ENCODE peak calls at places on chromosomes 7 and 10, in seven cellular contexts. X is psoas muscle, G is stomach, V is suprapubic skin, J is thoracic aorta, Q is Panc1, P is endodermal cell. H is an unnamed sample.

GRCh38 chr7:47783456-47784240 is 164.6 kb downstream of the PKD1L1 start:
- DNase-seq in V (no peak), X (no peak), Q (peak; percentile 89), J (peak; percentile 22), P (no peak), G (no peak), H (peak; percentile 92)

GRCh38 chr7:97024209-97025129 is at the start of gene DLX5:
- DNase-seq in J (no peak), Q (no peak), X (no peak), G (no peak), V (no peak), P (peak; percentile 94), H (no peak)

GRCh38 chr7:151174246-151175046 is 7.0 kb upstream of the GBX1 start:
- DNase-seq in J (no peak), Q (no peak), V (no peak), X (peak; percentile 83), P (no peak), G (peak; percentile 27), H (no peak)

GRCh38 chr10:34808789-34809745 is 6.0 kb downstream of the PARD3 start:
- DNase-seq in P (peak; percentile 86), V (no peak), G (no peak), Q (no peak), X (peak; percentile 54), J (no peak), H (no peak)

GRCh38 chr10:80451132-80451531 is 3.0 kb upstream of the TSPAN14 start:
- DNase-seq in V (no peak), Q (no peak), P (no peak), X (no peak), G (no peak), J (no peak), H (no peak)

GRCh38 chr10:110357252-110357780 is 52.6 kb upstream of the SMNDC1 start:
- DNase-seq in Q (no peak), J (no peak), X (no peak), P (no peak), G (no peak), V (no peak), H (peak; percentile 83)

GRCh38 chr10:126088144-126088543 is 191.8 kb downstream of the FANK1 start:
- DNase-seq in V (no peak), X (no peak), G (no peak), J (no peak), P (no peak), Q (no peak), H (no peak)

GRCh38 chr10:13346912-13347234 is 1.2 kb downstream of the SEPHS1 start:
- DNase-seq in V (no peak), Q (no peak), J (no peak), G (no peak), X (no peak), P (no peak), H (no peak)

GRCh38 chr10:103888113-103888841 is 29.7 kb downstream of the STN1 start:
- DNase-seq in J (peak; percentile 78), G (peak; percentile 90), P (no peak), X (peak; percentile 91), Q (peak; percentile 75), V (no peak), H (peak; percentile 69)

GRCh38 chr7:620052-620451 is 100.4 kb upstream of the PDGFA start:
- DNase-seq in Q (no peak), G (no peak), X (no peak), V (no peak), P (no peak), J (no peak), H (peak; percentile 31)

GRCh38 chr7:103656221-103656620 is 210.2 kb upstream of the SLC26A5 start:
- DNase-seq in V (no peak), J (no peak), Q (no peak), X (no peak), G (no peak), P (no peak), H (no peak)

GRCh38 chr7:93016085-93016471 is 101.7 kb downstream of the SAMD9 start:
- DNase-seq in V (no peak), J (no peak), P (no peak), G (no peak), Q (no peak), X (no peak), H (no peak)

GRCh38 chr7:139246905-139247304 is 15.9 kb downstream of the UBN2 start:
- DNase-seq in V (no peak), G (no peak), X (no peak), J (no peak), Q (no peak), P (no peak), H (no peak)

GRCh38 chr7:33485746-33486491 is 356.6 kb downstream of the BBS9 start:
- DNase-seq in V (no peak), P (no peak), G (no peak), J (no peak), X (no peak), Q (no peak), H (no peak)

GRCh38 chr10:5448333-5449048 is 36.1 kb downstream of the NET1 start:
- DNase-seq in X (no peak), V (no peak), J (no peak), P (no peak), Q (no peak), G (no peak), H (no peak)

GRCh38 chr10:30188101-30188500 is 128.7 kb upstream of the JCAD start:
- DNase-seq in J (no peak), Q (no peak), P (no peak), X (no peak), G (no peak), V (no peak), H (no peak)

GRCh38 chr10:51832652-51833383 is 133.4 kb upstream of the CSTF2T start:
- DNase-seq in P (no peak), V (no peak), G (no peak), Q (no peak), J (no peak), X (no peak), H (peak; percentile 73)

GRCh38 chr10:32237644-32238345 is 109.2 kb downstream of the EPC1 start:
- DNase-seq in Q (no peak), G (no peak), P (no peak), V (no peak), J (no peak), X (no peak), H (no peak)

GRCh38 chr7:118184392-118184899 is 482 bp downstream of the LSM8 start:
- DNase-seq in G (no peak), Q (no peak), V (no peak), X (no peak), P (no peak), J (no peak), H (no peak)

GRCh38 chr7:108004220-108005142 is 1.5 kb upstream of the LAMB1 start:
- DNase-seq in G (no peak), V (no peak), J (no peak), P (peak; percentile 72), X (no peak), Q (no peak), H (peak; percentile 96)

GRCh38 chr7:29480456-29480855 is 83.2 kb upstream of the PRR15 start:
- DNase-seq in Q (no peak), X (no peak), P (no peak), V (no peak), J (no peak), G (peak; percentile 72), H (no peak)

GRCh38 chr7:29484280-29484679 is 79.4 kb upstream of the PRR15 start:
- DNase-seq in P (no peak), V (no peak), J (no peak), Q (no peak), G (no peak), X (no peak), H (no peak)

GRCh38 chr7:29480934-29481625 is 82.6 kb upstream of the PRR15 start:
- DNase-seq in Q (no peak), P (no peak), G (no peak), X (no peak), V (no peak), J (no peak), H (no peak)

GRCh38 chr7:29483219-29484104 is 80.2 kb upstream of the PRR15 start:
- DNase-seq in J (no peak), G (no peak), V (no peak), P (no peak), Q (no peak), X (no peak), H (no peak)

DNA sequence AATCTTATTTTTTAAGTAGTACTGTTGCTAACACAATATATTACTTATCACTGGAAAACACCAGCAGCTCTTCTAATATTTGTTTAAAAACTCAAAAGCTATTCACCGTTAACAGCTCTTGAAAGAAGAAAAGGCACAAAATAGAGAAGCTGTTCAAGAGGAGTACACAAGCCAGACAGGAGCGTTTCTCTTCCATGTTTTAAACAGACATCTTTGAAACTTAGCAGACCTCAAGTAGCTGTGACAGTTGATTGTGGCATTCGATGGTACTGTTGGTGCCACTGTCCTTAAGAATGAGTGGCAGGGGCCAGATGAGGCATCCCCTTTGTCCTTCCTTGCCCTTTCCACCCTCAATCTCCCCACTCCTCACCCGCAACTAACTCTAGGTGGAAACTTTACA is 81.6 kb upstream of the PRR15 start:
- DNase-seq in V (no peak), P (no peak), Q (no peak), J (no peak), X (no peak), G (no peak), H (no peak)
- H3K4me3 ChIP-seq in V (no peak overlapping the region), P (no peak overlapping the region), Q (no peak overlapping the region), J (no peak overlapping the region), X (no peak overlapping the region), G (no peak overlapping the region), H (no peak overlapping the region)

GRCh38 chr7:128192497-128193142 is 48.5 kb upstream of the LEP start:
- DNase-seq in X (no peak), J (no peak), Q (no peak), G (no peak), V (peak; percentile 23), P (no peak), H (no peak)
- H3K27me3 ChIP-seq in X (peaks cover 30% of the 10 kb centered on the region), J (peaks cover 3% of the 10 kb centered on the region), Q (peaks cover 2% of the 10 kb centered on the region), G (peaks cover 48% of the 10 kb centered on the region), V (peaks cover 37% of the 10 kb centered on the region), P (peaks cover under 1% of the 10 kb centered on the region), H (peaks cover 11% of the 10 kb centered on the region)

DNA sequence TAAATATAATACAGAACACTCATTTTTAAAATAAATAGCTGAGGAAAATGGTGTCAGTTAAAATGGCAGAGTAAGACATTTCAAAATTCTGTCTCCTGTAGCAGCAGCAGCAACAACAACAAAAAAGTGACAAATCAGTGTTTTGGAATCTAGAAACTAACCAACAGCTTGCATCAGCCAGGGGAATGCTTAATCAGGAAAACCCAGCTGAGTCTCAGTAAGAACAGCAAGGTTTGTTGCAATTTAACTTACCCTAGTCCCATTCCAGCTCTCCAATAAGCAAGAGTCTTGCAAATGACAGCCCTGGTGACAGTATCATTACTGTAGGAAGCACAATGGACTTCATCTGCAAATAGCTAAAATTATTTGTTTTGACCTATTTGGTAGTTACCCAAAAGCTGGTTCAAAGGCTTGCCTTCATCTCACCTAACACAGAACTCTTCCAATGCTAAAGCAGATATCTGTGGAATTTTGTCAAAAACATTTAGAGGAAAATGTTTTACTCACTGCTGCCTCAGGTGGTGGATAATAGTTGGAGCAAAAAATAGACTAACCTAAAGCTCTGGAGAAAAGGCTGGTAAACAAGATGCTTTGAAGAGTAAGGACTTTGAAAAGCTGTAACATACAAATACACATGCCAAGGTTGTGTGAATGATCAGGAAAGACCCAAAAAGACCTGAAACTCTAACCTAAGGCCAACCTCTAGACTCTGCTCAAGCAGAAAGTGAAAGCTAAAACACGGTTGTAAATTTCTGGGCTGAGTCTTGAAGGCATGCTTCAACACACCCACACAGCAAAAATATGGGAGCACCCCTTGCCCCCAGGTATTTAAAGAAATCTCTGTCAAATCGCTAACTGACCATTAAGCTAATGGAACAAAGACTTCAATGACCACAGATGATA is 9.9 kb upstream of the ARHGAP22 start:
- DNase-seq in G (no peak), Q (no peak), X (no peak), P (peak; percentile 26), J (no peak), V (no peak), H (no peak)
- TF ChIP-seq CTCF in G (no peak), Q (peak; percentile 54), X (no peak), P (peak; percentile 70), J (no peak), V (no peak), H (peak; percentile 29)

GRCh38 chr7:55512635-55513034 is 59.7 kb downstream of the VOPP1 start:
- DNase-seq in P (no peak), V (no peak), Q (no peak), J (no peak), G (no peak), X (no peak), H (no peak)
- H3K4me3 ChIP-seq in P (no peak overlapping the region), V (no peak overlapping the region), Q (no peak overlapping the region), J (no peak overlapping the region), G (no peak overlapping the region), X (no peak overlapping the region), H (no peak overlapping the region)